ENCODE peak calls at places on chromosomes 13 and 19, in six cellular contexts. One of them, this sample, is unnamed.

GRCh38 chr13:33323766-33324525 is 38.4 kb upstream of the STARD13 start:
- DNase-seq in thyroid gland: no peak
- DNase-seq in lower leg skin: no peak
- DNase-seq in neural progenitor cell: no peak
- DNase-seq in pancreas: no peak
- DNase-seq in CD8-positive, alpha-beta memory T cell: no peak
- DNase-seq in this sample: peak

GRCh38 chr19:41657157-41657556 is 30.3 kb upstream of the CEACAM4 start:
- DNase-seq in thyroid gland: no peak
- DNase-seq in lower leg skin: no peak
- DNase-seq in neural progenitor cell: no peak
- DNase-seq in pancreas: no peak
- DNase-seq in CD8-positive, alpha-beta memory T cell: no peak
- DNase-seq in this sample: no peak

GRCh38 chr19:1826557-1827521 is 14.8 kb upstream of the ATP8B3 start:
- DNase-seq in thyroid gland: no peak
- DNase-seq in lower leg skin: no peak
- DNase-seq in neural progenitor cell: peak
- DNase-seq in pancreas: no peak
- DNase-seq in CD8-positive, alpha-beta memory T cell: no peak
- DNase-seq in this sample: no peak

GRCh38 chr13:41931337-41931736 is 29.6 kb downstream of the VWA8 start:
- DNase-seq in thyroid gland: no peak
- DNase-seq in lower leg skin: no peak
- DNase-seq in neural progenitor cell: no peak
- DNase-seq in pancreas: no peak
- DNase-seq in CD8-positive, alpha-beta memory T cell: no peak
- DNase-seq in this sample: peak

GRCh38 chr19:38263696-38264485 is 482 bp upstream of the SPINT2 start:
- DNase-seq in thyroid gland: peak
- DNase-seq in lower leg skin: peak
- DNase-seq in neural progenitor cell: no peak
- DNase-seq in pancreas: peak
- DNase-seq in CD8-positive, alpha-beta memory T cell: peak
- DNase-seq in this sample: peak

GRCh38 chr19:29528350-29528945 is 2.7 kb downstream of the VSTM2B start:
- DNase-seq in thyroid gland: peak
- DNase-seq in lower leg skin: no peak
- DNase-seq in neural progenitor cell: peak
- DNase-seq in pancreas: peak
- DNase-seq in CD8-positive, alpha-beta memory T cell: peak
- DNase-seq in this sample: peak

GRCh38 chr13:43567608-43568007 is 219.2 kb downstream of the ENOX1 start:
- DNase-seq in thyroid gland: no peak
- DNase-seq in lower leg skin: no peak
- DNase-seq in neural progenitor cell: no peak
- DNase-seq in pancreas: no peak
- DNase-seq in CD8-positive, alpha-beta memory T cell: no peak
- DNase-seq in this sample: peak

GRCh38 chr19:46391296-46392251 is 21.8 kb downstream of the CCDC8 start:
- DNase-seq in thyroid gland: no peak
- DNase-seq in lower leg skin: no peak
- DNase-seq in neural progenitor cell: no peak
- DNase-seq in pancreas: peak
- DNase-seq in CD8-positive, alpha-beta memory T cell: no peak
- DNase-seq in this sample: no peak

GRCh38 chr13:97002581-97002980 is 8.3 kb upstream of the OXGR1 start:
- DNase-seq in thyroid gland: no peak
- DNase-seq in lower leg skin: no peak
- DNase-seq in neural progenitor cell: no peak
- DNase-seq in pancreas: no peak
- DNase-seq in CD8-positive, alpha-beta memory T cell: no peak
- DNase-seq in this sample: no peak

GRCh38 chr13:50448535-50448981 is 394.9 kb downstream of the DLEU7 start:
- DNase-seq in thyroid gland: no peak
- DNase-seq in lower leg skin: no peak
- DNase-seq in neural progenitor cell: no peak
- DNase-seq in pancreas: no peak
- DNase-seq in CD8-positive, alpha-beta memory T cell: no peak
- DNase-seq in this sample: no peak

GRCh38 chr13:97328222-97328790 is 105.7 kb upstream of the RAP2A start:
- DNase-seq in thyroid gland: no peak
- DNase-seq in lower leg skin: no peak
- DNase-seq in neural progenitor cell: peak
- DNase-seq in pancreas: no peak
- DNase-seq in CD8-positive, alpha-beta memory T cell: no peak
- DNase-seq in this sample: peak

GRCh38 chr19:37370880-37371661 is at the start of gene ZNF527:
- DNase-seq in thyroid gland: peak
- DNase-seq in lower leg skin: peak
- DNase-seq in neural progenitor cell: peak
- DNase-seq in pancreas: peak
- DNase-seq in CD8-positive, alpha-beta memory T cell: peak
- DNase-seq in this sample: peak

GRCh38 chr13:60169239-60170031 is 5.7 kb upstream of the DIAPH3 start:
- DNase-seq in thyroid gland: no peak
- DNase-seq in lower leg skin: no peak
- DNase-seq in neural progenitor cell: no peak
- DNase-seq in pancreas: no peak
- DNase-seq in CD8-positive, alpha-beta memory T cell: no peak
- DNase-seq in this sample: no peak

GRCh38 chr13:97757807-97758206 is 195.7 kb upstream of the IPO5 start:
- DNase-seq in thyroid gland: no peak
- DNase-seq in lower leg skin: no peak
- DNase-seq in neural progenitor cell: no peak
- DNase-seq in pancreas: no peak
- DNase-seq in CD8-positive, alpha-beta memory T cell: no peak
- DNase-seq in this sample: no peak

GRCh38 chr19:2227415-2228156 is 8.5 kb downstream of the PLEKHJ1 start:
- DNase-seq in thyroid gland: no peak
- DNase-seq in lower leg skin: no peak
- DNase-seq in neural progenitor cell: no peak
- DNase-seq in pancreas: no peak
- DNase-seq in CD8-positive, alpha-beta memory T cell: no peak
- DNase-seq in this sample: no peak

GRCh38 chr19:48779636-48780035 is 24.3 kb downstream of the FGF21 start:
- DNase-seq in thyroid gland: no peak
- DNase-seq in lower leg skin: no peak
- DNase-seq in neural progenitor cell: no peak
- DNase-seq in pancreas: no peak
- DNase-seq in CD8-positive, alpha-beta memory T cell: no peak
- DNase-seq in this sample: no peak

GRCh38 chr13:99702687-99703319 is 201.5 kb downstream of the TM9SF2 start:
- DNase-seq in thyroid gland: no peak
- DNase-seq in lower leg skin: no peak
- DNase-seq in neural progenitor cell: peak
- DNase-seq in pancreas: no peak
- DNase-seq in CD8-positive, alpha-beta memory T cell: no peak
- DNase-seq in this sample: no peak

GRCh38 chr13:32824671-32825070 is 191.6 kb upstream of the KL start:
- DNase-seq in thyroid gland: no peak
- DNase-seq in lower leg skin: no peak
- DNase-seq in neural progenitor cell: peak
- DNase-seq in pancreas: no peak
- DNase-seq in CD8-positive, alpha-beta memory T cell: no peak
- DNase-seq in this sample: peak

GRCh38 chr13:66950666-66951065 is 279.5 kb downstream of the PCDH9 start:
- DNase-seq in thyroid gland: no peak
- DNase-seq in lower leg skin: no peak
- DNase-seq in neural progenitor cell: no peak
- DNase-seq in pancreas: no peak
- DNase-seq in CD8-positive, alpha-beta memory T cell: no peak
- DNase-seq in this sample: no peak

GRCh38 chr13:20686863-20687579 is 16.5 kb upstream of the IL17D start:
- DNase-seq in thyroid gland: no peak
- DNase-seq in lower leg skin: no peak
- DNase-seq in neural progenitor cell: no peak
- DNase-seq in pancreas: no peak
- DNase-seq in CD8-positive, alpha-beta memory T cell: no peak
- DNase-seq in this sample: no peak

GRCh38 chr13:21988624-21989023 is 317.8 kb downstream of the FGF9 start:
- DNase-seq in thyroid gland: no peak
- DNase-seq in lower leg skin: peak
- DNase-seq in neural progenitor cell: no peak
- DNase-seq in pancreas: no peak
- DNase-seq in CD8-positive, alpha-beta memory T cell: no peak
- DNase-seq in this sample: no peak

GRCh38 chr13:31105020-31105800 is 56.5 kb downstream of the HSPH1 start:
- DNase-seq in thyroid gland: peak
- DNase-seq in lower leg skin: peak
- DNase-seq in neural progenitor cell: no peak
- DNase-seq in pancreas: no peak
- DNase-seq in CD8-positive, alpha-beta memory T cell: no peak
- DNase-seq in this sample: no peak

GRCh38 chr19:54451331-54451871 is 2.4 kb downstream of the LENG8 start:
- DNase-seq in thyroid gland: no peak
- DNase-seq in lower leg skin: peak
- DNase-seq in neural progenitor cell: no peak
- DNase-seq in pancreas: no peak
- DNase-seq in CD8-positive, alpha-beta memory T cell: no peak
- DNase-seq in this sample: no peak

GRCh38 chr19:27764186-27764804 is 1448.7 kb downstream of the UQCRFS1 start:
- DNase-seq in thyroid gland: no peak
- DNase-seq in lower leg skin: peak
- DNase-seq in neural progenitor cell: no peak
- DNase-seq in pancreas: no peak
- DNase-seq in CD8-positive, alpha-beta memory T cell: no peak
- DNase-seq in this sample: no peak

GRCh38 chr19:10517760-10518443 is 655 bp upstream of the S1PR5 start:
- DNase-seq in thyroid gland: no peak
- DNase-seq in lower leg skin: no peak
- DNase-seq in neural progenitor cell: peak
- DNase-seq in pancreas: peak
- DNase-seq in CD8-positive, alpha-beta memory T cell: peak
- DNase-seq in this sample: peak
- H3K4me3 ChIP-seq in thyroid gland: no peak
- H3K4me3 ChIP-seq in lower leg skin: peak
- H3K4me3 ChIP-seq in neural progenitor cell: peak
- H3K4me3 ChIP-seq in pancreas: peak
- H3K4me3 ChIP-seq in CD8-positive, alpha-beta memory T cell: peak
- H3K4me3 ChIP-seq in this sample: peak

DNA sequence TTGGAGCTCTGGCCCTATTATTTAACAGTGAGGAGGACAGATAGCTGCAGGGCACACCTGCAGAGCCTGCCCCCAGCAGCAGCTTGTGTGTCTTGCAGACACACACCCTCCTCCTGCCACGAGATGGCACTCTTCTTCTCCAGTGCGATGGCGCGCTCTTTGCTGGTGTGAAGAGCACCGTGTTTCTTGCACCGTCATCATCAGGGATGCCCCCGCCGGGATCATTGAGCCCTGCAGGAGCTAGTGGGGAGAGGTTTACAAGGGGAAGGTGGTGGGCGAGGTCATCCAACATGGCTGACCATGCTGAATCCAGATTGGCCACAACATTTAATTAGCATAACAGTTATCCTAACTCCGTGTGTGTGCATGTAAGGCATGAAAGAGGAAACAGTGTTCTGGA is 105.6 kb downstream of the RAB20 start:
- DNase-seq in thyroid gland: peak
- DNase-seq in lower leg skin: peak
- DNase-seq in neural progenitor cell: peak
- DNase-seq in pancreas: peak
- DNase-seq in CD8-positive, alpha-beta memory T cell: peak
- DNase-seq in this sample: peak
- H3K4me3 ChIP-seq in thyroid gland: no peak
- H3K4me3 ChIP-seq in lower leg skin: no peak
- H3K4me3 ChIP-seq in neural progenitor cell: no peak
- H3K4me3 ChIP-seq in pancreas: no peak
- H3K4me3 ChIP-seq in CD8-positive, alpha-beta memory T cell: no peak
- H3K4me3 ChIP-seq in this sample: no peak

GRCh38 chr19:35337081-35337983 is 8.3 kb downstream of the CD22 start:
- DNase-seq in thyroid gland: no peak
- DNase-seq in lower leg skin: no peak
- DNase-seq in neural progenitor cell: no peak
- DNase-seq in pancreas: no peak
- DNase-seq in CD8-positive, alpha-beta memory T cell: no peak
- DNase-seq in this sample: no peak

GRCh38 chr19:35336166-35336955 is 7.4 kb downstream of the CD22 start:
- DNase-seq in thyroid gland: no peak
- DNase-seq in lower leg skin: no peak
- DNase-seq in neural progenitor cell: no peak
- DNase-seq in pancreas: no peak
- DNase-seq in CD8-positive, alpha-beta memory T cell: no peak
- DNase-seq in this sample: no peak

GRCh38 chr19:35331551-35332214 is 2.7 kb downstream of the CD22 start:
- DNase-seq in thyroid gland: no peak
- DNase-seq in lower leg skin: no peak
- DNase-seq in neural progenitor cell: no peak
- DNase-seq in pancreas: no peak
- DNase-seq in CD8-positive, alpha-beta memory T cell: no peak
- DNase-seq in this sample: no peak

GRCh38 chr19:35332817-35333216 is 3.8 kb downstream of the CD22 start:
- DNase-seq in thyroid gland: no peak
- DNase-seq in lower leg skin: no peak
- DNase-seq in neural progenitor cell: no peak
- DNase-seq in pancreas: no peak
- DNase-seq in CD8-positive, alpha-beta memory T cell: no peak
- DNase-seq in this sample: no peak

DNA sequence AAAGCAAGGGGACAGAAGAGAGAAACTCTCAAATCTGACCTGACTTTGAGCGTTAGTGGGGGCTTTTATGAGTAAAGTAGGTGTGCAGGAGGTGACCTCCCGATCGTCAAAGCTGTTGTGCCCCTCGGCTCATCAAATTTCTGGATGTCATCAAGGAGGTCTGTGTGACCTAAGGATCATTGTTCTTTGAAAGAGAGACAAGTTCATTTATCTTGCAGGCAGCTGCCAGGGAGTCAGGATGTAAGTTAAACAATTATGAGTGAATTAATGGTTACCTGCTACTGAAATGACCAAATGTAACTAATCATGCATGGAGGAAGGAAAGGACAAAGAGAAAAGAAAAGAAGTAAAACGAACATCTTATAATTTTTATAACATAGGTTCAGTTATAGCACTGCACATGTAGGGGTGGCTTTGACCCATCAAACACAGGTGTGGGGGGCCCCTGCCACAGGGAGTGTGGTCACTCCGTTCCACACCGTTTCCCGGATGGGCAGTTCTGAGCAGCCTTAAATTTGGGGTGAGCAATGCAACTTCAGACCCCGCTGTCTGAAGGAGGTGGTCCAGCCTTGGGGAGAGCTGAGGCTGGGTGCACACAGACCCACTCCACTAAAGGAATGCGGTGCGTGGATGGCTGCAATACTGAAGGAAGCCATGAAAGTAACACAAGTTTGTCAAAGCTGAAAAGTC is 5.2 kb downstream of the CD22 start:
- DNase-seq in thyroid gland: no peak
- DNase-seq in lower leg skin: no peak
- DNase-seq in neural progenitor cell: no peak
- DNase-seq in pancreas: no peak
- DNase-seq in CD8-positive, alpha-beta memory T cell: no peak
- DNase-seq in this sample: no peak
- H3K4me3 ChIP-seq in thyroid gland: no peak
- H3K4me3 ChIP-seq in lower leg skin: no peak
- H3K4me3 ChIP-seq in neural progenitor cell: no peak
- H3K4me3 ChIP-seq in pancreas: no peak
- H3K4me3 ChIP-seq in CD8-positive, alpha-beta memory T cell: no peak
- H3K4me3 ChIP-seq in this sample: no peak

GRCh38 chr19:7830823-7831222 is 805 bp downstream of the EVI5L start:
- DNase-seq in thyroid gland: no peak
- DNase-seq in lower leg skin: no peak
- DNase-seq in neural progenitor cell: no peak
- DNase-seq in pancreas: no peak
- DNase-seq in CD8-positive, alpha-beta memory T cell: no peak
- DNase-seq in this sample: no peak
- H3K4me3 ChIP-seq in thyroid gland: no peak
- H3K4me3 ChIP-seq in lower leg skin: no peak
- H3K4me3 ChIP-seq in neural progenitor cell: peak
- H3K4me3 ChIP-seq in pancreas: no peak
- H3K4me3 ChIP-seq in CD8-positive, alpha-beta memory T cell: peak
- H3K4me3 ChIP-seq in this sample: peak